ENCODE peak calls at places on chromosome 9, in nine cellular contexts. One of them, this sample, is unnamed.

GRCh38 chr9:123102380-123103113 is 69.1 kb downstream of the GPR21 start:
- DNase-seq in heart right ventricle: no peak
- DNase-seq in choroid plexus epithelial cell: peak; percentile 47
- DNase-seq in stomach: no peak
- DNase-seq in mesendoderm: peak; percentile 57
- DNase-seq in fibroblast of the aortic adventitia: no peak
- DNase-seq in DND-41: no peak
- DNase-seq in adipocyte: peak; percentile 56
- DNase-seq in cardiac muscle cell: no peak
- DNase-seq in this sample: no peak

GRCh38 chr9:107813287-107813686 is 323.7 kb upstream of the KLF4 start:
- DNase-seq in heart right ventricle: no peak
- DNase-seq in choroid plexus epithelial cell: no peak
- DNase-seq in stomach: no peak
- DNase-seq in mesendoderm: no peak
- DNase-seq in fibroblast of the aortic adventitia: no peak
- DNase-seq in DND-41: no peak
- DNase-seq in adipocyte: no peak
- DNase-seq in cardiac muscle cell: no peak
- DNase-seq in this sample: no peak

GRCh38 chr9:4435197-4435596 is 55.1 kb upstream of the SLC1A1 start:
- DNase-seq in heart right ventricle: no peak
- DNase-seq in choroid plexus epithelial cell: peak; percentile 87
- DNase-seq in stomach: no peak
- DNase-seq in mesendoderm: peak; percentile 71
- DNase-seq in fibroblast of the aortic adventitia: peak; percentile 82
- DNase-seq in DND-41: no peak
- DNase-seq in adipocyte: peak; percentile 47
- DNase-seq in cardiac muscle cell: no peak
- DNase-seq in this sample: no peak

GRCh38 chr9:122076117-122076516 is 17.0 kb downstream of the TTLL11 start:
- DNase-seq in heart right ventricle: no peak
- DNase-seq in choroid plexus epithelial cell: no peak
- DNase-seq in stomach: no peak
- DNase-seq in mesendoderm: no peak
- DNase-seq in fibroblast of the aortic adventitia: no peak
- DNase-seq in DND-41: no peak
- DNase-seq in adipocyte: no peak
- DNase-seq in cardiac muscle cell: no peak
- DNase-seq in this sample: no peak

GRCh38 chr9:75907329-75907728 is 16.9 kb downstream of the PCSK5 start:
- DNase-seq in heart right ventricle: no peak
- DNase-seq in choroid plexus epithelial cell: peak; percentile 42
- DNase-seq in stomach: no peak
- DNase-seq in mesendoderm: no peak
- DNase-seq in fibroblast of the aortic adventitia: peak; percentile 85
- DNase-seq in DND-41: no peak
- DNase-seq in adipocyte: peak; percentile 14
- DNase-seq in cardiac muscle cell: no peak
- DNase-seq in this sample: no peak

GRCh38 chr9:74281674-74282073 is 215.5 kb upstream of the RORB start:
- DNase-seq in heart right ventricle: no peak
- DNase-seq in choroid plexus epithelial cell: no peak
- DNase-seq in stomach: no peak
- DNase-seq in mesendoderm: peak; percentile 54
- DNase-seq in fibroblast of the aortic adventitia: no peak
- DNase-seq in DND-41: peak; percentile 59
- DNase-seq in adipocyte: no peak
- DNase-seq in cardiac muscle cell: no peak
- DNase-seq in this sample: peak; percentile 80

GRCh38 chr9:6024035-6024554 is 8.7 kb upstream of the RANBP6 start:
- DNase-seq in heart right ventricle: no peak
- DNase-seq in choroid plexus epithelial cell: peak; percentile 19
- DNase-seq in stomach: no peak
- DNase-seq in mesendoderm: peak; percentile 46
- DNase-seq in fibroblast of the aortic adventitia: no peak
- DNase-seq in DND-41: peak; percentile 19
- DNase-seq in adipocyte: peak; percentile 24
- DNase-seq in cardiac muscle cell: peak; percentile 21
- DNase-seq in this sample: peak; percentile 63

GRCh38 chr9:121285835-121286687 is 18.1 kb downstream of the GSN start:
- DNase-seq in heart right ventricle: peak; percentile 70
- DNase-seq in choroid plexus epithelial cell: peak; percentile 65
- DNase-seq in stomach: peak; percentile 44
- DNase-seq in mesendoderm: peak; percentile 71
- DNase-seq in fibroblast of the aortic adventitia: peak; percentile 74
- DNase-seq in DND-41: no peak
- DNase-seq in adipocyte: peak; percentile 80
- DNase-seq in cardiac muscle cell: peak; percentile 67
- DNase-seq in this sample: no peak

GRCh38 chr9:3768698-3769458 is 243.1 kb upstream of the RFX3 start:
- DNase-seq in heart right ventricle: no peak
- DNase-seq in choroid plexus epithelial cell: no peak
- DNase-seq in stomach: no peak
- DNase-seq in mesendoderm: no peak
- DNase-seq in fibroblast of the aortic adventitia: peak; percentile 94
- DNase-seq in DND-41: no peak
- DNase-seq in adipocyte: peak; percentile 56
- DNase-seq in cardiac muscle cell: no peak
- DNase-seq in this sample: no peak

GRCh38 chr9:135504262-135505229 is 4.1 kb downstream of the MRPS2 start:
- DNase-seq in heart right ventricle: peak; percentile 57
- DNase-seq in choroid plexus epithelial cell: peak; percentile 75
- DNase-seq in stomach: peak; percentile 63
- DNase-seq in mesendoderm: peak; percentile 68
- DNase-seq in fibroblast of the aortic adventitia: peak; percentile 57
- DNase-seq in DND-41: peak; percentile 61
- DNase-seq in adipocyte: peak; percentile 70
- DNase-seq in cardiac muscle cell: peak; percentile 75
- DNase-seq in this sample: peak; percentile 20

GRCh38 chr9:17116400-17116837 is 18.4 kb upstream of the CNTLN start:
- DNase-seq in heart right ventricle: no peak
- DNase-seq in choroid plexus epithelial cell: peak; percentile 67
- DNase-seq in stomach: no peak
- DNase-seq in mesendoderm: peak; percentile 38
- DNase-seq in fibroblast of the aortic adventitia: peak; percentile 64
- DNase-seq in DND-41: no peak
- DNase-seq in adipocyte: peak; percentile 85
- DNase-seq in cardiac muscle cell: peak; percentile 39
- DNase-seq in this sample: peak; percentile 30

GRCh38 chr9:108748776-108749175 is 107.0 kb downstream of the ACTL7B start:
- DNase-seq in heart right ventricle: no peak
- DNase-seq in choroid plexus epithelial cell: no peak
- DNase-seq in stomach: no peak
- DNase-seq in mesendoderm: no peak
- DNase-seq in fibroblast of the aortic adventitia: no peak
- DNase-seq in DND-41: no peak
- DNase-seq in adipocyte: no peak
- DNase-seq in cardiac muscle cell: no peak
- DNase-seq in this sample: no peak

GRCh38 chr9:35537898-35538297 is 48.0 kb downstream of the RUSC2 start:
- DNase-seq in heart right ventricle: peak; percentile 45
- DNase-seq in choroid plexus epithelial cell: peak; percentile 33
- DNase-seq in stomach: no peak
- DNase-seq in mesendoderm: peak; percentile 30
- DNase-seq in fibroblast of the aortic adventitia: peak; percentile 68
- DNase-seq in DND-41: no peak
- DNase-seq in adipocyte: peak; percentile 36
- DNase-seq in cardiac muscle cell: peak; percentile 30
- DNase-seq in this sample: no peak

GRCh38 chr9:38482918-38483592 is 58.8 kb upstream of the IGFBPL1 start:
- DNase-seq in heart right ventricle: no peak
- DNase-seq in choroid plexus epithelial cell: peak; percentile 26
- DNase-seq in stomach: no peak
- DNase-seq in mesendoderm: peak; percentile 41
- DNase-seq in fibroblast of the aortic adventitia: no peak
- DNase-seq in DND-41: no peak
- DNase-seq in adipocyte: peak; percentile 12
- DNase-seq in cardiac muscle cell: peak; percentile 81
- DNase-seq in this sample: no peak

GRCh38 chr9:132582786-132583583 is 579 bp downstream of the BARHL1 start:
- DNase-seq in heart right ventricle: no peak
- DNase-seq in choroid plexus epithelial cell: no peak
- DNase-seq in stomach: no peak
- DNase-seq in mesendoderm: no peak
- DNase-seq in fibroblast of the aortic adventitia: no peak
- DNase-seq in DND-41: no peak
- DNase-seq in adipocyte: no peak
- DNase-seq in cardiac muscle cell: no peak
- DNase-seq in this sample: no peak

GRCh38 chr9:93633492-93634221 is 57.3 kb downstream of the PHF2 start:
- DNase-seq in heart right ventricle: no peak
- DNase-seq in choroid plexus epithelial cell: no peak
- DNase-seq in stomach: no peak
- DNase-seq in mesendoderm: no peak
- DNase-seq in fibroblast of the aortic adventitia: no peak
- DNase-seq in DND-41: peak; percentile 33
- DNase-seq in adipocyte: no peak
- DNase-seq in cardiac muscle cell: no peak
- DNase-seq in this sample: no peak
- H3K4me3 ChIP-seq in heart right ventricle: no peak overlapping the region
- H3K4me3 ChIP-seq in choroid plexus epithelial cell: no peak overlapping the region
- H3K4me3 ChIP-seq in stomach: no peak overlapping the region
- H3K4me3 ChIP-seq in mesendoderm: no peak overlapping the region
- H3K4me3 ChIP-seq in fibroblast of the aortic adventitia: no peak overlapping the region
- H3K4me3 ChIP-seq in DND-41: no peak overlapping the region
- H3K4me3 ChIP-seq in adipocyte: no peak overlapping the region
- H3K4me3 ChIP-seq in cardiac muscle cell: no peak overlapping the region
- H3K4me3 ChIP-seq in this sample: no peak overlapping the region

GRCh38 chr9:133888779-133889491 is 103.2 kb downstream of the VAV2 start:
- DNase-seq in heart right ventricle: no peak
- DNase-seq in choroid plexus epithelial cell: no peak
- DNase-seq in stomach: no peak
- DNase-seq in mesendoderm: no peak
- DNase-seq in fibroblast of the aortic adventitia: no peak
- DNase-seq in DND-41: no peak
- DNase-seq in adipocyte: no peak
- DNase-seq in cardiac muscle cell: no peak
- DNase-seq in this sample: no peak

GRCh38 chr9:133887540-133888047 is 104.5 kb downstream of the VAV2 start:
- DNase-seq in heart right ventricle: no peak
- DNase-seq in choroid plexus epithelial cell: no peak
- DNase-seq in stomach: no peak
- DNase-seq in mesendoderm: no peak
- DNase-seq in fibroblast of the aortic adventitia: no peak
- DNase-seq in DND-41: no peak
- DNase-seq in adipocyte: no peak
- DNase-seq in cardiac muscle cell: no peak
- DNase-seq in this sample: no peak

GRCh38 chr9:133886563-133887501 is 105.3 kb downstream of the VAV2 start:
- DNase-seq in heart right ventricle: no peak
- DNase-seq in choroid plexus epithelial cell: no peak
- DNase-seq in stomach: no peak
- DNase-seq in mesendoderm: no peak
- DNase-seq in fibroblast of the aortic adventitia: no peak
- DNase-seq in DND-41: no peak
- DNase-seq in adipocyte: no peak
- DNase-seq in cardiac muscle cell: no peak
- DNase-seq in this sample: no peak

GRCh38 chr9:133889498-133890301 is 102.4 kb downstream of the VAV2 start:
- DNase-seq in heart right ventricle: no peak
- DNase-seq in choroid plexus epithelial cell: no peak
- DNase-seq in stomach: no peak
- DNase-seq in mesendoderm: no peak
- DNase-seq in fibroblast of the aortic adventitia: no peak
- DNase-seq in DND-41: no peak
- DNase-seq in adipocyte: no peak
- DNase-seq in cardiac muscle cell: no peak
- DNase-seq in this sample: no peak

GRCh38 chr9:133888048-133888778 is 103.9 kb downstream of the VAV2 start:
- DNase-seq in heart right ventricle: no peak
- DNase-seq in choroid plexus epithelial cell: no peak
- DNase-seq in stomach: no peak
- DNase-seq in mesendoderm: no peak
- DNase-seq in fibroblast of the aortic adventitia: no peak
- DNase-seq in DND-41: no peak
- DNase-seq in adipocyte: no peak
- DNase-seq in cardiac muscle cell: no peak
- DNase-seq in this sample: no peak
- H3K4me3 ChIP-seq in heart right ventricle: no peak overlapping the region
- H3K4me3 ChIP-seq in choroid plexus epithelial cell: no peak overlapping the region
- H3K4me3 ChIP-seq in stomach: no peak overlapping the region
- H3K4me3 ChIP-seq in mesendoderm: no peak overlapping the region
- H3K4me3 ChIP-seq in fibroblast of the aortic adventitia: no peak overlapping the region
- H3K4me3 ChIP-seq in DND-41: no peak overlapping the region
- H3K4me3 ChIP-seq in adipocyte: no peak overlapping the region
- H3K4me3 ChIP-seq in cardiac muscle cell: no peak overlapping the region
- H3K4me3 ChIP-seq in this sample: no peak overlapping the region

GRCh38 chr9:94611638-94612068 is 18.0 kb upstream of the FBP2 start:
- DNase-seq in heart right ventricle: no peak
- DNase-seq in choroid plexus epithelial cell: no peak
- DNase-seq in stomach: no peak
- DNase-seq in mesendoderm: no peak
- DNase-seq in fibroblast of the aortic adventitia: no peak
- DNase-seq in DND-41: no peak
- DNase-seq in adipocyte: no peak
- DNase-seq in cardiac muscle cell: no peak
- DNase-seq in this sample: peak; percentile 52

GRCh38 chr9:94603259-94603776 is 9.7 kb upstream of the FBP2 start:
- DNase-seq in heart right ventricle: peak; percentile 55
- DNase-seq in choroid plexus epithelial cell: peak; percentile 89
- DNase-seq in stomach: peak; percentile 87
- DNase-seq in mesendoderm: peak; percentile 88
- DNase-seq in fibroblast of the aortic adventitia: peak; percentile 65
- DNase-seq in DND-41: peak; percentile 60
- DNase-seq in adipocyte: peak; percentile 79
- DNase-seq in cardiac muscle cell: peak; percentile 73
- DNase-seq in this sample: peak; percentile 35

GRCh38 chr9:94606641-94607339 is 13.2 kb upstream of the FBP2 start:
- DNase-seq in heart right ventricle: no peak
- DNase-seq in choroid plexus epithelial cell: no peak
- DNase-seq in stomach: peak; percentile 28
- DNase-seq in mesendoderm: no peak
- DNase-seq in fibroblast of the aortic adventitia: no peak
- DNase-seq in DND-41: no peak
- DNase-seq in adipocyte: no peak
- DNase-seq in cardiac muscle cell: no peak
- DNase-seq in this sample: no peak

GRCh38 chr9:94610181-94610591 is 16.6 kb upstream of the FBP2 start:
- DNase-seq in heart right ventricle: no peak
- DNase-seq in choroid plexus epithelial cell: no peak
- DNase-seq in stomach: no peak
- DNase-seq in mesendoderm: no peak
- DNase-seq in fibroblast of the aortic adventitia: no peak
- DNase-seq in DND-41: no peak
- DNase-seq in adipocyte: no peak
- DNase-seq in cardiac muscle cell: peak; percentile 36
- DNase-seq in this sample: no peak

GRCh38 chr9:94607340-94607695 is 13.7 kb upstream of the FBP2 start:
- DNase-seq in heart right ventricle: no peak
- DNase-seq in choroid plexus epithelial cell: no peak
- DNase-seq in stomach: no peak
- DNase-seq in mesendoderm: no peak
- DNase-seq in fibroblast of the aortic adventitia: no peak
- DNase-seq in DND-41: no peak
- DNase-seq in adipocyte: no peak
- DNase-seq in cardiac muscle cell: no peak
- DNase-seq in this sample: no peak
- H3K4me3 ChIP-seq in heart right ventricle: no peak overlapping the region
- H3K4me3 ChIP-seq in choroid plexus epithelial cell: no peak overlapping the region
- H3K4me3 ChIP-seq in stomach: no peak overlapping the region
- H3K4me3 ChIP-seq in mesendoderm: no peak overlapping the region
- H3K4me3 ChIP-seq in fibroblast of the aortic adventitia: no peak overlapping the region
- H3K4me3 ChIP-seq in DND-41: no peak overlapping the region
- H3K4me3 ChIP-seq in adipocyte: no peak overlapping the region
- H3K4me3 ChIP-seq in cardiac muscle cell: no peak overlapping the region
- H3K4me3 ChIP-seq in this sample: no peak overlapping the region

GRCh38 chr9:32340401-32340800 is 44.0 kb upstream of the ACO1 start:
- DNase-seq in heart right ventricle: no peak
- DNase-seq in choroid plexus epithelial cell: no peak
- DNase-seq in stomach: no peak
- DNase-seq in mesendoderm: no peak
- DNase-seq in fibroblast of the aortic adventitia: no peak
- DNase-seq in DND-41: no peak
- DNase-seq in adipocyte: no peak
- DNase-seq in cardiac muscle cell: no peak
- DNase-seq in this sample: no peak
- H3K4me3 ChIP-seq in heart right ventricle: no peak overlapping the region
- H3K4me3 ChIP-seq in choroid plexus epithelial cell: no peak overlapping the region
- H3K4me3 ChIP-seq in stomach: no peak overlapping the region
- H3K4me3 ChIP-seq in mesendoderm: no peak overlapping the region
- H3K4me3 ChIP-seq in fibroblast of the aortic adventitia: no peak overlapping the region
- H3K4me3 ChIP-seq in DND-41: no peak overlapping the region
- H3K4me3 ChIP-seq in adipocyte: no peak overlapping the region
- H3K4me3 ChIP-seq in cardiac muscle cell: no peak overlapping the region
- H3K4me3 ChIP-seq in this sample: no peak overlapping the region

This sample was measured in Jurkat, Clone E6-1.